ENCODE peak calls at places on chromosomes 7 and 10, in four cellular contexts. F, Y, Z and H are unnamed samples.

GRCh38 chr10:116134316-116134715 is 138.7 kb downstream of the GFRA1 start:
- DNase-seq in Z (no peak), Y (no peak), F (no peak), H (no peak)

GRCh38 chr7:50315193-50315592 is 10.7 kb downstream of the IKZF1 start:
- DNase-seq in Y (no peak), Z (no peak), F (no peak), H (no peak)

GRCh38 chr7:138773176-138773575 is 24.6 kb upstream of the TMEM213 start:
- DNase-seq in Y (no peak), Z (no peak), F (no peak), H (no peak)

GRCh38 chr10:1412531-1413189 is 324.7 kb downstream of the ADARB2 start:
- DNase-seq in Z (no peak), Y (no peak), F (peak), H (no peak)

GRCh38 chr10:78849115-78849514 is 219.7 kb upstream of the ZMIZ1 start:
- DNase-seq in F (no peak), Y (no peak), Z (no peak), H (no peak)

GRCh38 chr7:96982586-96982985 is 22.8 kb upstream of the DLX6 start:
- DNase-seq in Y (no peak), Z (no peak), F (no peak), H (no peak)

GRCh38 chr10:4698075-4698474 is 127.9 kb upstream of the AKR1E2 start:
- DNase-seq in Z (no peak), F (no peak), Y (no peak), H (no peak)

GRCh38 chr7:84196007-84196551 is 1.5 kb upstream of the SEMA3A start:
- DNase-seq in Z (no peak), Y (no peak), F (peak), H (no peak)

GRCh38 chr7:111499027-111499426 is 63.3 kb downstream of the IMMP2L start:
- DNase-seq in F (no peak), Y (no peak), Z (no peak), H (no peak)

GRCh38 chr10:94042001-94042813 is 48.5 kb downstream of the PLCE1 start:
- DNase-seq in Y (no peak), F (peak), Z (no peak), H (peak)

GRCh38 chr10:17125316-17125715 is 4.3 kb downstream of the CUBN start:
- DNase-seq in Y (no peak), Z (no peak), F (no peak), H (no peak)

GRCh38 chr7:79528421-79528820 is 75.0 kb upstream of the MAGI2 start:
- DNase-seq in F (no peak), Y (no peak), Z (no peak), H (no peak)